ENCODE peak calls at places on chromosomes 13 and 19, in nine cellular contexts. U, Q, H, Z, J, Y, K, B and X are unnamed samples.

GRCh38 chr13:114136576-114136975 is 4.2 kb upstream of the RASA3 start:
- DNase-seq in U (no peak), Q (no peak), H (no peak), Z (no peak), J (no peak), Y (no peak), K (no peak), B (no peak), X (no peak)

GRCh38 chr19:33292595-33293254 is 9.6 kb downstream of the CEBPA start:
- DNase-seq in U (peak), Q (no peak), H (no peak), Z (no peak), J (no peak), Y (no peak), K (peak), B (no peak), X (no peak)

GRCh38 chr13:27696731-27697130 is 75.0 kb downstream of the POLR1D start:
- DNase-seq in U (no peak), Q (no peak), H (no peak), Z (no peak), J (no peak), Y (no peak), K (no peak), B (no peak), X (no peak)

GRCh38 chr13:76293751-76294150 is 592.5 kb downstream of the KCTD12 start:
- DNase-seq in U (no peak), Q (peak), H (no peak), Z (no peak), J (no peak), Y (no peak), K (no peak), B (no peak), X (no peak)

GRCh38 chr19:1717970-1718264 is 35.4 kb upstream of the ONECUT3 start:
- DNase-seq in U (no peak), Q (no peak), H (no peak), Z (no peak), J (no peak), Y (no peak), K (no peak), B (no peak), X (no peak)

GRCh38 chr13:93535256-93535655 is 308.6 kb downstream of the GPC6 start:
- DNase-seq in U (no peak), Q (no peak), H (no peak), Z (no peak), J (no peak), Y (no peak), K (no peak), B (no peak), X (no peak)

GRCh38 chr13:90416519-90416918 is 931.0 kb upstream of the MIR17HG start:
- DNase-seq in U (no peak), Q (no peak), H (peak), Z (no peak), J (no peak), Y (peak), K (no peak), B (no peak), X (no peak)

GRCh38 chr19:31135841-31136240 is 213.4 kb downstream of the TSHZ3 start:
- DNase-seq in U (no peak), Q (no peak), H (no peak), Z (no peak), J (no peak), Y (no peak), K (no peak), B (no peak), X (no peak)

GRCh38 chr19:49637865-49638350 is 2.0 kb downstream of the RRAS start:
- DNase-seq in U (peak), Q (peak), H (no peak), Z (peak), J (peak), Y (peak), K (peak), B (peak), X (no peak)

GRCh38 chr19:55165952-55166529 is 372 bp downstream of the DNAAF3 start:
- DNase-seq in U (no peak), Q (peak), H (peak), Z (peak), J (peak), Y (peak), K (peak), B (no peak), X (peak)

GRCh38 chr19:46674416-46675178 is 13.6 kb upstream of the DACT3 start:
- DNase-seq in U (no peak), Q (no peak), H (no peak), Z (no peak), J (peak), Y (peak), K (no peak), B (no peak), X (no peak)

GRCh38 chr13:33034897-33035296 is 18.7 kb downstream of the KL start:
- DNase-seq in U (no peak), Q (no peak), H (no peak), Z (no peak), J (no peak), Y (no peak), K (no peak), B (no peak), X (no peak)

GRCh38 chr13:49635599-49636433 is 7.5 kb downstream of the ARL11 start:
- DNase-seq in U (no peak), Q (no peak), H (no peak), Z (no peak), J (no peak), Y (no peak), K (no peak), B (no peak), X (no peak)

GRCh38 chr13:40586886-40587285 is 79.6 kb downstream of the FOXO1 start:
- DNase-seq in U (no peak), Q (no peak), H (no peak), Z (no peak), J (no peak), Y (peak), K (no peak), B (no peak), X (no peak)

GRCh38 chr13:100301418-100301817 is 212.5 kb downstream of the PCCA start:
- DNase-seq in U (no peak), Q (no peak), H (no peak), Z (no peak), J (no peak), Y (no peak), K (no peak), B (no peak), X (no peak)

GRCh38 chr13:48654511-48654910 is 782 bp downstream of the CYSLTR2 start:
- DNase-seq in U (no peak), Q (no peak), H (no peak), Z (no peak), J (no peak), Y (no peak), K (no peak), B (no peak), X (no peak)

GRCh38 chr19:39553082-39553652 is 13.2 kb upstream of the EID2 start:
- DNase-seq in U (no peak), Q (no peak), H (no peak), Z (no peak), J (no peak), Y (no peak), K (no peak), B (no peak), X (no peak)

GRCh38 chr19:38726761-38727301 is 17.4 kb downstream of the CAPN12 start:
- DNase-seq in U (no peak), Q (no peak), H (no peak), Z (no peak), J (peak), Y (no peak), K (no peak), B (no peak), X (no peak)

GRCh38 chr13:19155321-19155861 is 26.2 kb downstream of the TUBA3C start:
- DNase-seq in U (no peak), Q (no peak), H (no peak), Z (no peak), J (no peak), Y (no peak), K (no peak), B (no peak), X (no peak)

GRCh38 chr19:18428837-18429674 is 8.9 kb downstream of the ISYNA1 start:
- DNase-seq in U (peak), Q (peak), H (peak), Z (peak), J (peak), Y (peak), K (peak), B (peak), X (no peak)

GRCh38 chr19:46368116-46368515 is 21.2 kb downstream of the PPP5C start:
- DNase-seq in U (no peak), Q (no peak), H (no peak), Z (no peak), J (peak), Y (no peak), K (no peak), B (no peak), X (no peak)

GRCh38 chr19:43101950-43102349 is 19.4 kb upstream of the PSG2 start:
- DNase-seq in U (no peak), Q (no peak), H (no peak), Z (no peak), J (no peak), Y (no peak), K (no peak), B (no peak), X (no peak)

GRCh38 chr19:55418185-55418584 is 10.6 kb upstream of the UBE2S start:
- DNase-seq in U (no peak), Q (peak), H (peak), Z (no peak), J (peak), Y (peak), K (peak), B (peak), X (peak)

GRCh38 chr19:17681505-17682125 is 6.5 kb downstream of the UNC13A start:
- DNase-seq in U (no peak), Q (no peak), H (no peak), Z (no peak), J (peak), Y (peak), K (peak), B (no peak), X (no peak)

GRCh38 chr19:16373539-16373938 is 48.9 kb downstream of the KLF2 start:
- DNase-seq in U (no peak), Q (no peak), H (no peak), Z (no peak), J (peak), Y (peak), K (no peak), B (no peak), X (no peak)

GRCh38 chr19:54415208-54415900 is at the start of gene TTYH1:
- DNase-seq in U (no peak), Q (no peak), H (no peak), Z (no peak), J (no peak), Y (no peak), K (no peak), B (peak), X (peak)

GRCh38 chr19:14383898-14384669 is 2.8 kb downstream of the ADGRE5 start:
- DNase-seq in U (peak), Q (no peak), H (no peak), Z (peak), J (peak), Y (no peak), K (peak), B (no peak), X (peak)

GRCh38 chr13:25659091-25659502 is 287.3 kb downstream of the ATP8A2 start:
- DNase-seq in U (no peak), Q (no peak), H (no peak), Z (no peak), J (no peak), Y (no peak), K (no peak), B (no peak), X (no peak)

GRCh38 chr19:19399733-19400438 is 5.6 kb upstream of the GATAD2A start:
- DNase-seq in U (no peak), Q (no peak), H (no peak), Z (no peak), J (no peak), Y (peak), K (no peak), B (no peak), X (no peak)

GRCh38 chr19:11401808-11402543 is 17.1 kb downstream of the RGL3 start:
- DNase-seq in U (no peak), Q (no peak), H (no peak), Z (no peak), J (peak), Y (no peak), K (no peak), B (no peak), X (no peak)

GRCh38 chr19:3454656-3455392 is 25.5 kb downstream of the SMIM24 start:
- DNase-seq in U (no peak), Q (no peak), H (no peak), Z (no peak), J (no peak), Y (no peak), K (no peak), B (no peak), X (no peak)

GRCh38 chr13:113546571-113547247 is 37.8 kb upstream of the TFDP1 start:
- DNase-seq in U (peak), Q (no peak), H (no peak), Z (peak), J (peak), Y (peak), K (no peak), B (no peak), X (no peak)

GRCh38 chr13:94661396-94661795 is 50.9 kb downstream of the SOX21 start:
- DNase-seq in U (no peak), Q (no peak), H (no peak), Z (no peak), J (no peak), Y (no peak), K (no peak), B (no peak), X (no peak)

GRCh38 chr19:31180907-31181306 is 168.3 kb downstream of the TSHZ3 start:
- DNase-seq in U (no peak), Q (no peak), H (no peak), Z (no peak), J (no peak), Y (no peak), K (no peak), B (no peak), X (no peak)

GRCh38 chr13:98974053-98974452 is 3.8 kb downstream of the DOCK9 start:
- DNase-seq in U (no peak), Q (no peak), H (no peak), Z (no peak), J (no peak), Y (peak), K (no peak), B (no peak), X (no peak)

GRCh38 chr13:98977568-98978270 is at the start of gene DOCK9:
- DNase-seq in U (peak), Q (no peak), H (peak), Z (peak), J (peak), Y (peak), K (peak), B (peak), X (peak)

GRCh38 chr13:98976338-98976737 is 1.5 kb downstream of the DOCK9 start:
- DNase-seq in U (no peak), Q (no peak), H (no peak), Z (no peak), J (no peak), Y (no peak), K (no peak), B (no peak), X (no peak)

GRCh38 chr13:98976941-98977340 is 923 bp downstream of the DOCK9 start:
- DNase-seq in U (no peak), Q (no peak), H (no peak), Z (no peak), J (no peak), Y (peak), K (no peak), B (no peak), X (no peak)

GRCh38 chr13:98975822-98976261 is 2.0 kb downstream of the DOCK9 start:
- DNase-seq in U (no peak), Q (no peak), H (no peak), Z (no peak), J (no peak), Y (peak), K (no peak), B (no peak), X (no peak)
- H3K27ac ChIP-seq in U (peak), Q (no peak), H (peak), Z (peak), J (peak), Y (peak), K (no peak), B (peak), X (peak)

GRCh38 chr13:46022476-46022875 is 30.1 kb downstream of the ZC3H13 start:
- DNase-seq in U (no peak), Q (no peak), H (no peak), Z (no peak), J (no peak), Y (no peak), K (no peak), B (no peak), X (no peak)

DNA sequence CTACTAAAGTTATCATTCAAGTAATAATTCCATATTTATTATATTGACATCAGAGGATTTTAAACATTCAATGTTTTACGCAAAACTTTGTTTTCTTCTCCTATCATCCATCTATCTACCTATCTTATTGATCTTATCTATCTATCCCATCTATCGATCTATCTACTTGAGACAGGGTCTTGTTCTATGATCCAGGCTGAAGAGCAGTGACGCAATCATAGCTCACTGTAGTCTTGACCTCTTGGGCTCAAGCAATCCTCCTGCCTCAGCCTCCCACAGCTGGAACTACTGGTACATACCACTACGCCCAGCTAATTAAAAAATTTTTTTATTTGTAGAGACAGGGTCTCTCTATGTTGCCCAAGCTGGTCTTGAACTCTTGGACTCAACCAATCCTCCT is 27.4 kb downstream of the ZC3H13 start:
- DNase-seq in U (no peak), Q (no peak), H (no peak), Z (no peak), J (no peak), Y (no peak), K (no peak), B (no peak), X (no peak)
- H3K27ac ChIP-seq in U (no peak), Q (no peak), H (no peak), Z (no peak), J (no peak), Y (no peak), K (no peak), B (no peak), X (no peak)

DNA sequence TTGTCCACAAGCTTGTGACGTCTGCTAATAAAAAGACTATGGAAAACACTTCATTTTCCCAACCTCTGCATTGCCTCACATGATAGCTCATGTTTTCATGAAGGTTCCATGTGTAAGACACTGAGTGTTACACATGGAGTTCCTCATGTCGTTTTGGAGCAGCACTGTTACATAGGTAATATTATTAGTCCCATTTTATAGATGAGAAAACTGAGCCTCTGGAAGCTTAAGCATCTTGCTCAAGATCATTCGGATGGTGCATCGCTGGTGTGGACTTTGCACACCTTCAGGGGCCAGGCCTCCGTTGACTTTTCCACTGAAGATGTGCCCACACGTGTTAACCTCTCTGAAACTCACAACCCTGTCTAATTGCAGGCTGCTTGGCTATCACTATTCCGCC is 743.4 kb downstream of the UQCRFS1 start:
- DNase-seq in U (no peak), Q (no peak), H (no peak), Z (no peak), J (no peak), Y (no peak), K (no peak), B (no peak), X (no peak)
- H3K27ac ChIP-seq in U (no peak), Q (no peak), H (no peak), Z (no peak), J (no peak), Y (no peak), K (peak), B (no peak), X (no peak)

GRCh38 chr13:111047326-111047725 is 67.8 kb upstream of the ARHGEF7 start:
- DNase-seq in U (no peak), Q (no peak), H (no peak), Z (peak), J (no peak), Y (no peak), K (no peak), B (no peak), X (no peak)
- H3K27ac ChIP-seq in U (peak), Q (no peak), H (no peak), Z (no peak), J (no peak), Y (no peak), K (no peak), B (no peak), X (no peak)

GRCh38 chr19:40686882-40687524 is 3.4 kb downstream of the NUMBL start:
- DNase-seq in U (no peak), Q (no peak), H (no peak), Z (no peak), J (peak), Y (no peak), K (no peak), B (no peak), X (no peak)

GRCh38 chr19:40688987-40689338 is 1.5 kb downstream of the NUMBL start:
- DNase-seq in U (no peak), Q (no peak), H (no peak), Z (no peak), J (no peak), Y (no peak), K (no peak), B (no peak), X (no peak)

GRCh38 chr19:40688294-40688693 is 2.2 kb downstream of the NUMBL start:
- DNase-seq in U (no peak), Q (no peak), H (no peak), Z (no peak), J (no peak), Y (no peak), K (no peak), B (no peak), X (no peak)

GRCh38 chr19:40689339-40690049 is 957 bp downstream of the NUMBL start:
- DNase-seq in U (no peak), Q (no peak), H (no peak), Z (no peak), J (peak), Y (peak), K (peak), B (no peak), X (no peak)

DNA sequence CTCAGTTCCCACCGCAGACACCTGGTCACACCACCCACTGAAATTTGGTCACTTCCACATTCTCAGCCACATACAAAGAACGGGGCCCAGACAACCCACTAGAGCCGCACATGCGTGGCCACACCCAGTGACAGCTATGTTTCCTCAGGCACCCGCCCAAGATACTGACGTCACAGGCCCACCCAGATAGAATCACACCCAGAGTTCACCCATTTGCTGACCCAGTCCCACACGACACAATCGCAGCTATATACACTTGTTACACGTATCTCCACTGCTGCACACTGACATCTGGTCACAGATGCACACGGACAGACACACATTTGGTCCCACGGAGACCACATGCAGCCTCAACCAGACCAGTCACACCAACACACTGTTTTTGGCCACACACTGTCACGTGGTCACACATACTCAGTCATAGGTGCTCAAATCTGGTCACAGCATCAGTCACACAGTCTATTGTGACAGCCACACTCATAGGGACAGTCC is 2.9 kb downstream of the NUMBL start:
- DNase-seq in U (peak), Q (no peak), H (no peak), Z (peak), J (peak), Y (no peak), K (peak), B (no peak), X (no peak)
- H3K27ac ChIP-seq in U (peak), Q (no peak), H (no peak), Z (peak), J (peak), Y (no peak), K (peak), B (peak), X (no peak)

DNA sequence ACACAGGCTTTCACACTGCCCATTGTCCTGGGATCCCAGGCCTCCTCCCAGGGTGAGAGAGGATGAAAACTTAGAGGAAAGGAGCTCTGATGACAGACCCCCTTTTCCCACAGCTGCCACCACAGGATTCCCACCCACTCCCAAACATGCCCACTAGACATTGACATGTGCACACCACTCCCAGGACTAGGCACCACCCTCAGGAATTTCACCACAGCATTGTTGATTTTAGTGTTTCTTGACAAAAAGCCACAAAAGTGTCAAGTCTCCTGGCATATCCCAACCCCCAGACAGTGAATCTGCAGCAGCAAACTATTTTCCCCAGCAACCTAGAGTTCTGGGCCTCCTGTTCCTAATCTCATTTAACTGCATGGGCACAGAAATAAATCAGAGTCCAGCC is 10.1 kb downstream of the ZNF714 start:
- DNase-seq in U (no peak), Q (no peak), H (no peak), Z (no peak), J (no peak), Y (no peak), K (no peak), B (no peak), X (no peak)
- H3K27ac ChIP-seq in U (no peak), Q (no peak), H (peak), Z (no peak), J (no peak), Y (no peak), K (no peak), B (no peak), X (no peak)